ENCODE peak calls at places on chromosomes 7 and 10, in four cellular contexts. D is cardiac muscle cell, H is uterus, N is ovary. E is an unnamed sample.

GRCh38 chr7:94635687-94636086 is 20.2 kb downstream of the SGCE start:
- DNase-seq in D (no peak), H (no peak), N (no peak), E (no peak)

GRCh38 chr7:9242604-9243003 is 809.2 kb downstream of the NXPH1 start:
- DNase-seq in D (no peak), H (no peak), N (no peak), E (no peak)

GRCh38 chr7:20306499-20306946 is 24.2 kb upstream of the ITGB8 start:
- DNase-seq in D (no peak), H (no peak), N (no peak), E (no peak)

GRCh38 chr7:141533149-141533949 is 17.9 kb upstream of the AGK start:
- DNase-seq in D (peak; percentile 90), H (peak; percentile 62), N (peak; percentile 67), E (peak; percentile 65)

GRCh38 chr7:130919316-130920103 is 185.5 kb upstream of the KLF14 start:
- DNase-seq in D (no peak), H (no peak), N (no peak), E (no peak)

GRCh38 chr7:41148521-41148951 is 554.4 kb downstream of the INHBA start:
- DNase-seq in D (no peak), H (no peak), N (no peak), E (no peak)

GRCh38 chr10:102113956-102114857 is 6.0 kb downstream of the LDB1 start:
- DNase-seq in D (peak; percentile 34), H (peak; percentile 32), N (peak; percentile 56), E (peak; percentile 73)

GRCh38 chr10:88428442-88428841 is 154.7 kb downstream of the RNLS start:
- DNase-seq in D (no peak), H (no peak), N (no peak), E (no peak)

GRCh38 chr7:24024689-24025088 is 259.3 kb upstream of the NPY start:
- DNase-seq in D (no peak), H (no peak), N (no peak), E (no peak)

GRCh38 chr10:90652519-90652918 is 205.3 kb downstream of the HTR7 start:
- DNase-seq in D (peak; percentile 9), H (no peak), N (no peak), E (no peak)

GRCh38 chr10:28375399-28376354 is 72.8 kb upstream of the MPP7 start:
- DNase-seq in D (peak; percentile 37), H (peak; percentile 24), N (no peak), E (no peak)

GRCh38 chr7:129525225-129525862 is 23.0 kb downstream of the SMKR1 start:
- DNase-seq in D (no peak), H (no peak), N (no peak), E (no peak)

GRCh38 chr7:41925946-41926345 is 223.1 kb upstream of the INHBA start:
- DNase-seq in D (no peak), H (no peak), N (no peak), E (no peak)

GRCh38 chr10:30057421-30057841 is 2.0 kb downstream of the JCAD start:
- DNase-seq in D (no peak), H (no peak), N (no peak), E (no peak)
- H3K4me3 ChIP-seq in D (peak overlapping the region; percentile 91), H (peak overlapping the region; percentile 57), N (peak overlapping the region; percentile 10), E (peak overlapping the region; percentile 80)

GRCh38 chr7:102446387-102447156 is 13.2 kb downstream of the ORAI2 start:
- DNase-seq in D (no peak), H (no peak), N (no peak), E (no peak)
- H3K4me1 ChIP-seq in D (no peaks in the 10 kb centered on the region), H (no peaks in the 10 kb centered on the region), N (no peaks in the 10 kb centered on the region), E (no peaks in the 10 kb centered on the region)

GRCh38 chr7:101386558-101387199 is 24.0 kb downstream of the COL26A1 start:
- DNase-seq in D (peak; percentile 29), H (no peak), N (no peak), E (no peak)
- H3K4me3 ChIP-seq in D (no peak overlapping the region), H (no peak overlapping the region), N (no peak overlapping the region), E (no peak overlapping the region)

GRCh38 chr7:233456-234035 is 41.2 kb downstream of the FAM20C start:
- DNase-seq in D (no peak), H (no peak), N (no peak), E (no peak)
- H3K4me1 ChIP-seq in D (no peaks in the 10 kb centered on the region), H (peaks cover 17% of the 10 kb centered on the region), N (peaks cover 25% of the 10 kb centered on the region), E (peaks cover 80% of the 10 kb centered on the region)

GRCh38 chr7:140315498-140316164 is 82.7 kb downstream of the SLC37A3 start:
- DNase-seq in D (no peak), H (no peak), N (peak; percentile 34), E (no peak)
- H3K4me3 ChIP-seq in D (no peak overlapping the region), H (peak overlapping the region; percentile 19), N (peak overlapping the region; percentile 19), E (peak overlapping the region; percentile 24)

GRCh38 chr10:5550250-5550545 is 25.4 kb downstream of the CALML3 start:
- DNase-seq in D (no peak), H (no peak), N (peak; percentile 21), E (peak; percentile 60)
- H3K4me1 ChIP-seq in D (peaks cover 16% of the 10 kb centered on the region), H (peaks cover 19% of the 10 kb centered on the region), N (peaks cover 19% of the 10 kb centered on the region), E (peaks cover 67% of the 10 kb centered on the region)

GRCh38 chr10:14560794-14561765 is 213.6 kb downstream of the FAM107B start:
- DNase-seq in D (no peak), H (no peak), N (no peak), E (no peak)
- H3K4me3 ChIP-seq in D (no peak overlapping the region), H (no peak overlapping the region), N (no peak overlapping the region), E (no peak overlapping the region)

GRCh38 chr10:72334196-72334831 is 20.4 kb downstream of the DNAJB12 start:
- DNase-seq in D (peak; percentile 83), H (peak; percentile 56), N (peak; percentile 89), E (no peak)

GRCh38 chr10:72334832-72335393 is 19.8 kb downstream of the DNAJB12 start:
- DNase-seq in D (no peak), H (peak; percentile 91), N (peak; percentile 98), E (peak; percentile 98)

GRCh38 chr10:72337039-72337629 is 17.6 kb downstream of the DNAJB12 start:
- DNase-seq in D (peak; percentile 78), H (peak; percentile 87), N (peak; percentile 94), E (peak; percentile 84)

GRCh38 chr10:72336259-72337038 is 18.3 kb downstream of the DNAJB12 start:
- DNase-seq in D (no peak), H (peak; percentile 52), N (peak; percentile 77), E (no peak)

GRCh38 chr10:72335394-72336258 is 19.1 kb downstream of the DNAJB12 start:
- DNase-seq in D (no peak), H (peak; percentile 67), N (peak; percentile 86), E (peak; percentile 95)
- H3K4me1 ChIP-seq in D (peaks cover 30% of the 10 kb centered on the region), H (peaks cover 26% of the 10 kb centered on the region), N (peaks cover 46% of the 10 kb centered on the region), E (peaks cover 62% of the 10 kb centered on the region)

GRCh38 chr10:99920901-99921300 is 88.8 kb downstream of the DNMBP start:
- DNase-seq in D (no peak), H (no peak), N (no peak), E (no peak)

GRCh38 chr10:99915414-99915813 is 94.3 kb downstream of the DNMBP start:
- DNase-seq in D (no peak), H (no peak), N (no peak), E (no peak)

GRCh38 chr10:99920486-99920885 is 89.3 kb downstream of the DNMBP start:
- DNase-seq in D (no peak), H (no peak), N (no peak), E (no peak)

GRCh38 chr10:99916776-99917175 is 93.0 kb downstream of the DNMBP start:
- DNase-seq in D (no peak), H (no peak), N (no peak), E (no peak)

GRCh38 chr10:99917963-99918825 is 91.6 kb downstream of the DNMBP start:
- DNase-seq in D (peak; percentile 87), H (peak; percentile 41), N (peak; percentile 71), E (no peak)
- H3K4me3 ChIP-seq in D (peak overlapping the region; percentile 32), H (peak overlapping the region; percentile 20), N (peak overlapping the region; percentile 8), E (peak overlapping the region; percentile 44)

DNA sequence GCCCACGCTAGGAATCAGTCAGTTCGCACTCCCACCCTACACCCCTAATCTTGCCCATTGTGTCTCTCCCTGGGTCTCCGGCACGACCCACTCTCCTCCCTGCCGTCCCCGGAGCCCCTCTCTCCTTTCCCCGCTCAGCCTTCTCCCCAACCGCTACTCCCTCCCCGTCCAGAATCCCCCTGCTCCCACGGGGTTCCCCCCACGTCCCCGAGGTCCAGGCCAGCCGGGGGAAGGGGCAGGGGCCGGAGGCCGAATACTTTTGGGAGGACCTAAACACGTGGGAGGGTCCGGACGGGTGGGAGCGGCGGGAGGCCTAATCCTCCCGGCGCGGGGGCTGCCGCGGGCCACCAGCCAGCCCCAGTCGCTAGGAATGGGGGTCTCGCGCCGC is 560 bp downstream of the RARRES2 start:
- DNase-seq in D (no peak), H (peak; percentile 42), N (peak; percentile 68), E (peak; percentile 67)
- H3K4me1 ChIP-seq in D (peaks cover 4% of the 10 kb centered on the region), H (peaks cover 10% of the 10 kb centered on the region), N (peaks cover 19% of the 10 kb centered on the region), E (peaks cover 7% of the 10 kb centered on the region)

E was measured in tibial artery.